ENCODE peak calls at places on chromosomes 3 and 15, in five cellular contexts. One of them, this sample, is unnamed.

GRCh38 chr3:133892546-133893231 is 3.0 kb downstream of the RAB6B start:
- DNase-seq in HEK293T: no peak
- DNase-seq in SK-N-SH: no peak
- DNase-seq in K562: no peak
- DNase-seq in GM12878: no peak
- DNase-seq in this sample: no peak

GRCh38 chr3:169288548-169288947 is 375.0 kb downstream of the MECOM start:
- DNase-seq in HEK293T: no peak
- DNase-seq in SK-N-SH: no peak
- DNase-seq in K562: no peak
- DNase-seq in GM12878: no peak
- DNase-seq in this sample: no peak

GRCh38 chr3:147713234-147714133 is 304.3 kb downstream of the ZIC1 start:
- DNase-seq in HEK293T: no peak
- DNase-seq in SK-N-SH: no peak
- DNase-seq in K562: no peak
- DNase-seq in GM12878: no peak
- DNase-seq in this sample: no peak

GRCh38 chr3:23668430-23668904 is 137.3 kb upstream of the UBE2E1 start:
- DNase-seq in HEK293T: no peak
- DNase-seq in SK-N-SH: no peak
- DNase-seq in K562: no peak
- DNase-seq in GM12878: no peak
- DNase-seq in this sample: no peak

GRCh38 chr15:60416519-60416918 is 18.7 kb upstream of the ANXA2 start:
- DNase-seq in HEK293T: no peak
- DNase-seq in SK-N-SH: no peak
- DNase-seq in K562: no peak
- DNase-seq in GM12878: no peak
- DNase-seq in this sample: no peak

GRCh38 chr15:75646944-75647364 is 758 bp upstream of the SNX33 start:
- DNase-seq in HEK293T: peak
- DNase-seq in SK-N-SH: no peak
- DNase-seq in K562: no peak
- DNase-seq in GM12878: no peak
- DNase-seq in this sample: no peak

GRCh38 chr3:53114412-53115074 is 15.7 kb downstream of the RFT1 start:
- DNase-seq in HEK293T: no peak
- DNase-seq in SK-N-SH: no peak
- DNase-seq in K562: peak
- DNase-seq in GM12878: no peak
- DNase-seq in this sample: no peak

GRCh38 chr3:194104041-194104751 is 31.8 kb upstream of the HES1 start:
- DNase-seq in HEK293T: no peak
- DNase-seq in SK-N-SH: peak
- DNase-seq in K562: no peak
- DNase-seq in GM12878: no peak
- DNase-seq in this sample: no peak

GRCh38 chr15:71581406-71581930 is 228.9 kb upstream of the NR2E3 start:
- DNase-seq in HEK293T: no peak
- DNase-seq in SK-N-SH: no peak
- DNase-seq in K562: no peak
- DNase-seq in GM12878: no peak
- DNase-seq in this sample: no peak

GRCh38 chr3:151155409-151156128 is 47.4 kb downstream of the GPR171 start:
- DNase-seq in HEK293T: no peak
- DNase-seq in SK-N-SH: no peak
- DNase-seq in K562: no peak
- DNase-seq in GM12878: no peak
- DNase-seq in this sample: no peak

GRCh38 chr3:131216801-131217200 is 164.8 kb upstream of the NUDT16 start:
- DNase-seq in HEK293T: peak
- DNase-seq in SK-N-SH: no peak
- DNase-seq in K562: peak
- DNase-seq in GM12878: no peak
- DNase-seq in this sample: peak

GRCh38 chr3:58177747-58178527 is 32.8 kb downstream of the DNASE1L3 start:
- DNase-seq in HEK293T: peak
- DNase-seq in SK-N-SH: peak
- DNase-seq in K562: peak
- DNase-seq in GM12878: no peak
- DNase-seq in this sample: peak

GRCh38 chr15:63260786-63261185 is 16.6 kb upstream of the APH1B start:
- DNase-seq in HEK293T: no peak
- DNase-seq in SK-N-SH: no peak
- DNase-seq in K562: no peak
- DNase-seq in GM12878: no peak
- DNase-seq in this sample: peak

GRCh38 chr3:123388050-123388449 is 60.8 kb downstream of the ADCY5 start:
- DNase-seq in HEK293T: no peak
- DNase-seq in SK-N-SH: no peak
- DNase-seq in K562: no peak
- DNase-seq in GM12878: no peak
- DNase-seq in this sample: no peak

GRCh38 chr3:183895296-183895695 is 10.6 kb upstream of the PARL start:
- DNase-seq in HEK293T: peak
- DNase-seq in SK-N-SH: peak
- DNase-seq in K562: peak
- DNase-seq in GM12878: no peak
- DNase-seq in this sample: peak

GRCh38 chr3:45777111-45777752 is 19.1 kb downstream of the SLC6A20 start:
- DNase-seq in HEK293T: no peak
- DNase-seq in SK-N-SH: no peak
- DNase-seq in K562: no peak
- DNase-seq in GM12878: no peak
- DNase-seq in this sample: no peak

GRCh38 chr3:143389388-143389787 is 269.8 kb downstream of the CHST2 start:
- DNase-seq in HEK293T: no peak
- DNase-seq in SK-N-SH: no peak
- DNase-seq in K562: no peak
- DNase-seq in GM12878: no peak
- DNase-seq in this sample: no peak

GRCh38 chr15:34795267-34796081 is at the start of gene ACTC1:
- DNase-seq in HEK293T: no peak
- DNase-seq in SK-N-SH: no peak
- DNase-seq in K562: peak
- DNase-seq in GM12878: no peak
- DNase-seq in this sample: no peak

GRCh38 chr3:51705276-51706020 is 1.4 kb upstream of the GRM2 start:
- DNase-seq in HEK293T: no peak
- DNase-seq in SK-N-SH: no peak
- DNase-seq in K562: no peak
- DNase-seq in GM12878: no peak
- DNase-seq in this sample: no peak

GRCh38 chr15:73697033-73697467 is 12.9 kb downstream of the CD276 start:
- DNase-seq in HEK293T: no peak
- DNase-seq in SK-N-SH: peak
- DNase-seq in K562: peak
- DNase-seq in GM12878: peak
- DNase-seq in this sample: no peak

GRCh38 chr15:43441316-43441715 is 51.6 kb downstream of the TP53BP1 start:
- DNase-seq in HEK293T: no peak
- DNase-seq in SK-N-SH: peak
- DNase-seq in K562: peak
- DNase-seq in GM12878: no peak
- DNase-seq in this sample: peak

GRCh38 chr3:36124118-36124796 is 256.0 kb upstream of the STAC start:
- DNase-seq in HEK293T: peak
- DNase-seq in SK-N-SH: peak
- DNase-seq in K562: no peak
- DNase-seq in GM12878: no peak
- DNase-seq in this sample: peak

GRCh38 chr3:187321766-187322165 is 30.2 kb upstream of the MASP1 start:
- DNase-seq in HEK293T: no peak
- DNase-seq in SK-N-SH: no peak
- DNase-seq in K562: no peak
- DNase-seq in GM12878: no peak
- DNase-seq in this sample: no peak

GRCh38 chr3:115833074-115833473 is 209.8 kb downstream of the GAP43 start:
- DNase-seq in HEK293T: no peak
- DNase-seq in SK-N-SH: no peak
- DNase-seq in K562: no peak
- DNase-seq in GM12878: no peak
- DNase-seq in this sample: no peak

GRCh38 chr15:90300988-90301715 is 35.7 kb downstream of the NGRN start:
- DNase-seq in HEK293T: peak
- DNase-seq in SK-N-SH: peak
- DNase-seq in K562: peak
- DNase-seq in GM12878: no peak
- DNase-seq in this sample: peak

GRCh38 chr15:37204698-37205097 is 104.3 kb upstream of the MEIS2 start:
- DNase-seq in HEK293T: no peak
- DNase-seq in SK-N-SH: no peak
- DNase-seq in K562: no peak
- DNase-seq in GM12878: no peak
- DNase-seq in this sample: no peak

GRCh38 chr15:60087561-60087960 is 83.5 kb downstream of the FOXB1 start:
- DNase-seq in HEK293T: no peak
- DNase-seq in SK-N-SH: no peak
- DNase-seq in K562: no peak
- DNase-seq in GM12878: no peak
- DNase-seq in this sample: no peak

GRCh38 chr15:40739042-40739441 is 16.0 kb downstream of the RMDN3 start:
- DNase-seq in HEK293T: no peak
- DNase-seq in SK-N-SH: no peak
- DNase-seq in K562: no peak
- DNase-seq in GM12878: no peak
- DNase-seq in this sample: no peak

GRCh38 chr3:37229291-37229690 is 54.9 kb upstream of the LRRFIP2 start:
- DNase-seq in HEK293T: no peak
- DNase-seq in SK-N-SH: no peak
- DNase-seq in K562: no peak
- DNase-seq in GM12878: no peak
- DNase-seq in this sample: no peak

GRCh38 chr15:99476413-99477222 is 89.2 kb upstream of the MEF2A start:
- DNase-seq in HEK293T: no peak
- DNase-seq in SK-N-SH: peak
- DNase-seq in K562: no peak
- DNase-seq in GM12878: no peak
- DNase-seq in this sample: peak

GRCh38 chr15:61530769-61531168 is 301.7 kb upstream of the RORA start:
- DNase-seq in HEK293T: no peak
- DNase-seq in SK-N-SH: peak
- DNase-seq in K562: peak
- DNase-seq in GM12878: no peak
- DNase-seq in this sample: no peak

GRCh38 chr3:42101481-42101880 is 10.3 kb downstream of the TRAK1 start:
- DNase-seq in HEK293T: no peak
- DNase-seq in SK-N-SH: no peak
- DNase-seq in K562: no peak
- DNase-seq in GM12878: no peak
- DNase-seq in this sample: no peak

GRCh38 chr3:5809811-5810210 is 622.3 kb downstream of the EDEM1 start:
- DNase-seq in HEK293T: no peak
- DNase-seq in SK-N-SH: no peak
- DNase-seq in K562: no peak
- DNase-seq in GM12878: no peak
- DNase-seq in this sample: no peak

GRCh38 chr3:190182418-190183043 is 61.8 kb upstream of the P3H2 start:
- DNase-seq in HEK293T: no peak
- DNase-seq in SK-N-SH: no peak
- DNase-seq in K562: no peak
- DNase-seq in GM12878: no peak
- DNase-seq in this sample: no peak

GRCh38 chr3:179811321-179812095 is 158.7 kb downstream of the USP13 start:
- DNase-seq in HEK293T: peak
- DNase-seq in SK-N-SH: peak
- DNase-seq in K562: peak
- DNase-seq in GM12878: peak
- DNase-seq in this sample: peak

GRCh38 chr3:197829397-197830045 is 38.5 kb downstream of the LRCH3 start:
- DNase-seq in HEK293T: no peak
- DNase-seq in SK-N-SH: no peak
- DNase-seq in K562: no peak
- DNase-seq in GM12878: no peak
- DNase-seq in this sample: no peak
- TF ChIP-seq FOXM1 in HEK293T: no peak
- TF ChIP-seq FOXM1 in SK-N-SH: no peak
- TF ChIP-seq FOXM1 in K562: no peak
- TF ChIP-seq FOXM1 in GM12878: no peak
- TF ChIP-seq FOXM1 in this sample: no peak

DNA sequence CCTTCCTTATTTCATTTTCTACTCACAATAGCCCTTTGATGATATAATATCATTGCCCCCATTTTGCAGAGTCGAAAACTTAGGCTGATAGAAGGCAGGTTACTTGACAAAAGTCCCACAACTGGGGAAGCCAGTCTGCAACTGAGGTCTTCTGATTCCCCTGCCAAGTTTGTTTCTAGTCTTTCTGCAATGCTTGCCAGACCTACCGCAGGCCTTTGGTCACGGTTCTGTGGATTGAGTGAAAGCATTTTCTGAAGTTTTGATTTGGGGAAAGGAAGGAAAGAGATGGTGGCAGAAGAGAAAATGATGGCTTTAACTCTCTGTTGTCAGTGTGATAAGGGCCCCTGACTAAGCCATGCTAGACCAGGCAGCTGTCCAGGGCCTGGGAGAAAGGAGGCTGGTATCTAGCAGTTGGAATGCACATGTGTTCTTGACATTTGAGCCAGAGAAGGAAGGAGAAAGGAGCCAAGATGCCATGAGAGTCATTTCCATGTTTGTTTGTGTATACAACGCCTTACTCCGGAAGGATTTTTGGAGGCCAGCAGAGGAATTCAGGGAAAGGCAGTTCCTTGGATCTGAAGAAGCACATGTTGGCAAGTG is 29.9 kb downstream of the FAH start:
- DNase-seq in HEK293T: no peak
- DNase-seq in SK-N-SH: no peak
- DNase-seq in K562: no peak
- DNase-seq in GM12878: no peak
- DNase-seq in this sample: no peak
- TF ChIP-seq FOXM1 in HEK293T: no peak
- TF ChIP-seq FOXM1 in SK-N-SH: no peak
- TF ChIP-seq FOXM1 in K562: no peak
- TF ChIP-seq FOXM1 in GM12878: no peak
- TF ChIP-seq FOXM1 in this sample: no peak

DNA sequence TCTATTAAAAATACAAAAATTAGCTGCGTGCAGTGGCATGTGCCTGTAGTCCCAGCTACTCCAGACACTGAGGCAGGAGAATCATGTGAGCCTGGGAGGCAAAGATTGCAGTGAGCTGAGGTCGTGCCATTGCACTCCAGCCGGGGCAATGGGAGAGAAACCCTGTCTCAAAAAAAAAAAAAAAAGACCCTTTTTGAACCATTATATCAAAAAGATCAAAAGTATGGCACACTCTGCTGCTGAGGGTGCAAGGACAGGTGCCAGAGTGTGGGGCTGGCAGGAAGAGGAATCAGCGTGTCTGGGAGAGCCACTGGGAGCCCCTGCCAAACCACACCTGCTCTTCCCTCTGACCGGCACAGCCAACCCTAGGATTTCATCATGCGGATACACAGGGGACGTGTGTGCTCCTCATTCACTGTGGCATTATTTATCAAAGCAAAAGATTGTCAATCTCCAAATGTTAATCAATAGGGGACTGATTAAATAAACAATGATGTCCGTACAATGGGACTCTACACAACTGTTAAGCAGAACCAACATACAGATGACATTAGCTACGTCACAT is 147.3 kb upstream of the TLE3 start:
- DNase-seq in HEK293T: no peak
- DNase-seq in SK-N-SH: no peak
- DNase-seq in K562: no peak
- DNase-seq in GM12878: no peak
- DNase-seq in this sample: no peak
- TF ChIP-seq FOXM1 in HEK293T: no peak
- TF ChIP-seq FOXM1 in SK-N-SH: no peak
- TF ChIP-seq FOXM1 in K562: no peak
- TF ChIP-seq FOXM1 in GM12878: no peak
- TF ChIP-seq FOXM1 in this sample: no peak

GRCh38 chr3:139135657-139136056 is 91.0 kb upstream of the PRR23C start:
- DNase-seq in HEK293T: no peak
- DNase-seq in SK-N-SH: no peak
- DNase-seq in K562: no peak
- DNase-seq in GM12878: no peak
- DNase-seq in this sample: no peak
- TF ChIP-seq FOXM1 in HEK293T: no peak
- TF ChIP-seq FOXM1 in SK-N-SH: no peak
- TF ChIP-seq FOXM1 in K562: no peak
- TF ChIP-seq FOXM1 in GM12878: no peak
- TF ChIP-seq FOXM1 in this sample: no peak

This sample was measured in HepG2.